ENCODE peak calls at places on chromosome 19, in nine cellular contexts. One of them, this sample, is unnamed.

GRCh38 chr19:18637644-18638630 is 1.1 kb downstream of the KLHL26 start:
- DNase-seq in NT2/D1: no peak
- DNase-seq in activated CD8-positive, alpha-beta memory T cell treated with anti-CD3 and anti-CD28 coated beads for 4 hours: no peak
- DNase-seq in progenitor cell of endocrine pancreas: no peak
- DNase-seq in AG04449: no peak
- DNase-seq in MV-4-11: no peak
- DNase-seq in WTC11: no peak
- DNase-seq in stimulated activated effector memory CD8-positive, alpha-beta T cell treated with anti-CD3 and anti-CD28 coated beads, Interleukin-12 subunit alpha, Interleukin-12 subunit beta, amount 100 ng/mL, for 72 hours: no peak
- DNase-seq in activated naive CD4-positive, alpha-beta T cell treated with anti-CD3 and anti-CD28 coated beads for 36 hours: peak; percentile 22
- DNase-seq in this sample: no peak

GRCh38 chr19:14122924-14123323 is 5.4 kb upstream of the PRKACA start:
- DNase-seq in AG04449: no peak
- DNase-seq in WTC11: no peak
- DNase-seq in activated CD8-positive, alpha-beta memory T cell treated with anti-CD3 and anti-CD28 coated beads for 4 hours: no peak
- DNase-seq in activated naive CD4-positive, alpha-beta T cell treated with anti-CD3 and anti-CD28 coated beads for 36 hours: no peak
- DNase-seq in stimulated activated effector memory CD8-positive, alpha-beta T cell treated with anti-CD3 and anti-CD28 coated beads, Interleukin-12 subunit alpha, Interleukin-12 subunit beta, amount 100 ng/mL, for 72 hours: no peak
- DNase-seq in MV-4-11: no peak
- DNase-seq in progenitor cell of endocrine pancreas: no peak
- DNase-seq in NT2/D1: no peak
- DNase-seq in this sample: no peak

GRCh38 chr19:29658221-29658991 is 6.9 kb upstream of the PLEKHF1 start:
- DNase-seq in activated CD8-positive, alpha-beta memory T cell treated with anti-CD3 and anti-CD28 coated beads for 4 hours: no peak
- DNase-seq in progenitor cell of endocrine pancreas: no peak
- DNase-seq in NT2/D1: no peak
- DNase-seq in MV-4-11: no peak
- DNase-seq in AG04449: no peak
- DNase-seq in WTC11: no peak
- DNase-seq in stimulated activated effector memory CD8-positive, alpha-beta T cell treated with anti-CD3 and anti-CD28 coated beads, Interleukin-12 subunit alpha, Interleukin-12 subunit beta, amount 100 ng/mL, for 72 hours: no peak
- DNase-seq in activated naive CD4-positive, alpha-beta T cell treated with anti-CD3 and anti-CD28 coated beads for 36 hours: no peak
- DNase-seq in this sample: no peak

GRCh38 chr19:16025108-16026101 is 50.9 kb upstream of the TPM4 start:
- DNase-seq in AG04449: peak; percentile 14
- DNase-seq in progenitor cell of endocrine pancreas: no peak
- DNase-seq in stimulated activated effector memory CD8-positive, alpha-beta T cell treated with anti-CD3 and anti-CD28 coated beads, Interleukin-12 subunit alpha, Interleukin-12 subunit beta, amount 100 ng/mL, for 72 hours: no peak
- DNase-seq in MV-4-11: peak; percentile 63
- DNase-seq in WTC11: peak; percentile 67
- DNase-seq in activated naive CD4-positive, alpha-beta T cell treated with anti-CD3 and anti-CD28 coated beads for 36 hours: no peak
- DNase-seq in activated CD8-positive, alpha-beta memory T cell treated with anti-CD3 and anti-CD28 coated beads for 4 hours: no peak
- DNase-seq in NT2/D1: peak; percentile 47
- DNase-seq in this sample: peak; percentile 32

GRCh38 chr19:860481-861098 is 1.1 kb downstream of the CFD start:
- DNase-seq in stimulated activated effector memory CD8-positive, alpha-beta T cell treated with anti-CD3 and anti-CD28 coated beads, Interleukin-12 subunit alpha, Interleukin-12 subunit beta, amount 100 ng/mL, for 72 hours: peak; percentile 35
- DNase-seq in activated CD8-positive, alpha-beta memory T cell treated with anti-CD3 and anti-CD28 coated beads for 4 hours: peak; percentile 25
- DNase-seq in activated naive CD4-positive, alpha-beta T cell treated with anti-CD3 and anti-CD28 coated beads for 36 hours: peak; percentile 45
- DNase-seq in progenitor cell of endocrine pancreas: peak; percentile 52
- DNase-seq in NT2/D1: no peak
- DNase-seq in WTC11: peak; percentile 60
- DNase-seq in AG04449: no peak
- DNase-seq in MV-4-11: peak; percentile 83
- DNase-seq in this sample: no peak

GRCh38 chr19:34904521-34904845 is 22.2 kb upstream of the ZNF30 start:
- DNase-seq in stimulated activated effector memory CD8-positive, alpha-beta T cell treated with anti-CD3 and anti-CD28 coated beads, Interleukin-12 subunit alpha, Interleukin-12 subunit beta, amount 100 ng/mL, for 72 hours: no peak
- DNase-seq in activated CD8-positive, alpha-beta memory T cell treated with anti-CD3 and anti-CD28 coated beads for 4 hours: no peak
- DNase-seq in MV-4-11: no peak
- DNase-seq in NT2/D1: no peak
- DNase-seq in progenitor cell of endocrine pancreas: no peak
- DNase-seq in AG04449: no peak
- DNase-seq in WTC11: no peak
- DNase-seq in activated naive CD4-positive, alpha-beta T cell treated with anti-CD3 and anti-CD28 coated beads for 36 hours: no peak
- DNase-seq in this sample: no peak

GRCh38 chr19:5480427-5480836 is 25.2 kb downstream of the ZNRF4 start:
- DNase-seq in activated CD8-positive, alpha-beta memory T cell treated with anti-CD3 and anti-CD28 coated beads for 4 hours: no peak
- DNase-seq in progenitor cell of endocrine pancreas: no peak
- DNase-seq in activated naive CD4-positive, alpha-beta T cell treated with anti-CD3 and anti-CD28 coated beads for 36 hours: peak; percentile 55
- DNase-seq in stimulated activated effector memory CD8-positive, alpha-beta T cell treated with anti-CD3 and anti-CD28 coated beads, Interleukin-12 subunit alpha, Interleukin-12 subunit beta, amount 100 ng/mL, for 72 hours: peak; percentile 11
- DNase-seq in NT2/D1: peak; percentile 35
- DNase-seq in MV-4-11: no peak
- DNase-seq in AG04449: no peak
- DNase-seq in WTC11: peak; percentile 68
- DNase-seq in this sample: no peak

GRCh38 chr19:5547881-5548280 is 19.9 kb downstream of the TINCR start:
- DNase-seq in NT2/D1: peak; percentile 58
- DNase-seq in activated naive CD4-positive, alpha-beta T cell treated with anti-CD3 and anti-CD28 coated beads for 36 hours: peak; percentile 48
- DNase-seq in stimulated activated effector memory CD8-positive, alpha-beta T cell treated with anti-CD3 and anti-CD28 coated beads, Interleukin-12 subunit alpha, Interleukin-12 subunit beta, amount 100 ng/mL, for 72 hours: no peak
- DNase-seq in progenitor cell of endocrine pancreas: no peak
- DNase-seq in WTC11: peak; percentile 69
- DNase-seq in activated CD8-positive, alpha-beta memory T cell treated with anti-CD3 and anti-CD28 coated beads for 4 hours: no peak
- DNase-seq in MV-4-11: peak; percentile 55
- DNase-seq in AG04449: peak; percentile 5
- DNase-seq in this sample: no peak

GRCh38 chr19:12721656-12722565 is 1.8 kb downstream of the TNPO2 start:
- DNase-seq in AG04449: peak; percentile 26
- DNase-seq in activated naive CD4-positive, alpha-beta T cell treated with anti-CD3 and anti-CD28 coated beads for 36 hours: peak; percentile 47
- DNase-seq in NT2/D1: no peak
- DNase-seq in WTC11: peak; percentile 79
- DNase-seq in progenitor cell of endocrine pancreas: peak; percentile 65
- DNase-seq in activated CD8-positive, alpha-beta memory T cell treated with anti-CD3 and anti-CD28 coated beads for 4 hours: peak; percentile 28
- DNase-seq in MV-4-11: no peak
- DNase-seq in stimulated activated effector memory CD8-positive, alpha-beta T cell treated with anti-CD3 and anti-CD28 coated beads, Interleukin-12 subunit alpha, Interleukin-12 subunit beta, amount 100 ng/mL, for 72 hours: no peak
- DNase-seq in this sample: no peak

GRCh38 chr19:18051887-18052286 is 34.8 kb downstream of the IL12RB1 start:
- DNase-seq in activated naive CD4-positive, alpha-beta T cell treated with anti-CD3 and anti-CD28 coated beads for 36 hours: no peak
- DNase-seq in progenitor cell of endocrine pancreas: no peak
- DNase-seq in MV-4-11: no peak
- DNase-seq in NT2/D1: no peak
- DNase-seq in WTC11: no peak
- DNase-seq in stimulated activated effector memory CD8-positive, alpha-beta T cell treated with anti-CD3 and anti-CD28 coated beads, Interleukin-12 subunit alpha, Interleukin-12 subunit beta, amount 100 ng/mL, for 72 hours: no peak
- DNase-seq in AG04449: no peak
- DNase-seq in activated CD8-positive, alpha-beta memory T cell treated with anti-CD3 and anti-CD28 coated beads for 4 hours: no peak
- DNase-seq in this sample: no peak

GRCh38 chr19:40274585-40275544 is 10.3 kb downstream of the AKT2 start:
- DNase-seq in MV-4-11: no peak
- DNase-seq in activated naive CD4-positive, alpha-beta T cell treated with anti-CD3 and anti-CD28 coated beads for 36 hours: peak; percentile 71
- DNase-seq in WTC11: no peak
- DNase-seq in stimulated activated effector memory CD8-positive, alpha-beta T cell treated with anti-CD3 and anti-CD28 coated beads, Interleukin-12 subunit alpha, Interleukin-12 subunit beta, amount 100 ng/mL, for 72 hours: no peak
- DNase-seq in AG04449: no peak
- DNase-seq in NT2/D1: no peak
- DNase-seq in activated CD8-positive, alpha-beta memory T cell treated with anti-CD3 and anti-CD28 coated beads for 4 hours: no peak
- DNase-seq in progenitor cell of endocrine pancreas: no peak
- DNase-seq in this sample: no peak

GRCh38 chr19:17448190-17448967 is at the start of gene TMEM221:
- DNase-seq in AG04449: no peak
- DNase-seq in MV-4-11: peak; percentile 69
- DNase-seq in activated CD8-positive, alpha-beta memory T cell treated with anti-CD3 and anti-CD28 coated beads for 4 hours: no peak
- DNase-seq in progenitor cell of endocrine pancreas: peak; percentile 71
- DNase-seq in stimulated activated effector memory CD8-positive, alpha-beta T cell treated with anti-CD3 and anti-CD28 coated beads, Interleukin-12 subunit alpha, Interleukin-12 subunit beta, amount 100 ng/mL, for 72 hours: peak; percentile 55
- DNase-seq in NT2/D1: no peak
- DNase-seq in activated naive CD4-positive, alpha-beta T cell treated with anti-CD3 and anti-CD28 coated beads for 36 hours: peak; percentile 80
- DNase-seq in WTC11: peak; percentile 78
- DNase-seq in this sample: no peak

GRCh38 chr19:42115219-42115618 is 17.0 kb downstream of the POU2F2 start:
- DNase-seq in AG04449: no peak
- DNase-seq in WTC11: no peak
- DNase-seq in progenitor cell of endocrine pancreas: no peak
- DNase-seq in stimulated activated effector memory CD8-positive, alpha-beta T cell treated with anti-CD3 and anti-CD28 coated beads, Interleukin-12 subunit alpha, Interleukin-12 subunit beta, amount 100 ng/mL, for 72 hours: no peak
- DNase-seq in MV-4-11: no peak
- DNase-seq in activated naive CD4-positive, alpha-beta T cell treated with anti-CD3 and anti-CD28 coated beads for 36 hours: no peak
- DNase-seq in activated CD8-positive, alpha-beta memory T cell treated with anti-CD3 and anti-CD28 coated beads for 4 hours: no peak
- DNase-seq in NT2/D1: no peak
- DNase-seq in this sample: no peak

GRCh38 chr19:12946092-12946845 is 607 bp downstream of the RAD23A start:
- DNase-seq in AG04449: no peak
- DNase-seq in WTC11: peak; percentile 89
- DNase-seq in MV-4-11: peak; percentile 45
- DNase-seq in activated CD8-positive, alpha-beta memory T cell treated with anti-CD3 and anti-CD28 coated beads for 4 hours: no peak
- DNase-seq in activated naive CD4-positive, alpha-beta T cell treated with anti-CD3 and anti-CD28 coated beads for 36 hours: peak; percentile 59
- DNase-seq in NT2/D1: peak; percentile 77
- DNase-seq in stimulated activated effector memory CD8-positive, alpha-beta T cell treated with anti-CD3 and anti-CD28 coated beads, Interleukin-12 subunit alpha, Interleukin-12 subunit beta, amount 100 ng/mL, for 72 hours: no peak
- DNase-seq in progenitor cell of endocrine pancreas: peak; percentile 58
- DNase-seq in this sample: no peak

GRCh38 chr19:20078696-20079095 is 896 bp downstream of the ZNF90 start:
- DNase-seq in MV-4-11: no peak
- DNase-seq in activated CD8-positive, alpha-beta memory T cell treated with anti-CD3 and anti-CD28 coated beads for 4 hours: no peak
- DNase-seq in NT2/D1: no peak
- DNase-seq in WTC11: peak; percentile 42
- DNase-seq in activated naive CD4-positive, alpha-beta T cell treated with anti-CD3 and anti-CD28 coated beads for 36 hours: peak; percentile 52
- DNase-seq in AG04449: no peak
- DNase-seq in stimulated activated effector memory CD8-positive, alpha-beta T cell treated with anti-CD3 and anti-CD28 coated beads, Interleukin-12 subunit alpha, Interleukin-12 subunit beta, amount 100 ng/mL, for 72 hours: no peak
- DNase-seq in progenitor cell of endocrine pancreas: no peak
- DNase-seq in this sample: peak; percentile 3

GRCh38 chr19:7497292-7497691 is 8.5 kb upstream of the PEX11G start:
- DNase-seq in NT2/D1: no peak
- DNase-seq in WTC11: peak; percentile 53
- DNase-seq in progenitor cell of endocrine pancreas: no peak
- DNase-seq in stimulated activated effector memory CD8-positive, alpha-beta T cell treated with anti-CD3 and anti-CD28 coated beads, Interleukin-12 subunit alpha, Interleukin-12 subunit beta, amount 100 ng/mL, for 72 hours: no peak
- DNase-seq in activated CD8-positive, alpha-beta memory T cell treated with anti-CD3 and anti-CD28 coated beads for 4 hours: no peak
- DNase-seq in MV-4-11: peak; percentile 47
- DNase-seq in AG04449: no peak
- DNase-seq in activated naive CD4-positive, alpha-beta T cell treated with anti-CD3 and anti-CD28 coated beads for 36 hours: no peak
- DNase-seq in this sample: no peak

GRCh38 chr19:33090179-33090578 is 9.2 kb downstream of the GPATCH1 start:
- DNase-seq in NT2/D1: no peak
- DNase-seq in progenitor cell of endocrine pancreas: no peak
- DNase-seq in AG04449: no peak
- DNase-seq in MV-4-11: no peak
- DNase-seq in stimulated activated effector memory CD8-positive, alpha-beta T cell treated with anti-CD3 and anti-CD28 coated beads, Interleukin-12 subunit alpha, Interleukin-12 subunit beta, amount 100 ng/mL, for 72 hours: no peak
- DNase-seq in activated naive CD4-positive, alpha-beta T cell treated with anti-CD3 and anti-CD28 coated beads for 36 hours: no peak
- DNase-seq in WTC11: no peak
- DNase-seq in activated CD8-positive, alpha-beta memory T cell treated with anti-CD3 and anti-CD28 coated beads for 4 hours: no peak
- DNase-seq in this sample: no peak

GRCh38 chr19:29485293-29485692 is 40.5 kb upstream of the VSTM2B start:
- DNase-seq in activated CD8-positive, alpha-beta memory T cell treated with anti-CD3 and anti-CD28 coated beads for 4 hours: no peak
- DNase-seq in stimulated activated effector memory CD8-positive, alpha-beta T cell treated with anti-CD3 and anti-CD28 coated beads, Interleukin-12 subunit alpha, Interleukin-12 subunit beta, amount 100 ng/mL, for 72 hours: no peak
- DNase-seq in AG04449: no peak
- DNase-seq in activated naive CD4-positive, alpha-beta T cell treated with anti-CD3 and anti-CD28 coated beads for 36 hours: no peak
- DNase-seq in NT2/D1: no peak
- DNase-seq in WTC11: no peak
- DNase-seq in MV-4-11: no peak
- DNase-seq in progenitor cell of endocrine pancreas: no peak
- DNase-seq in this sample: no peak

GRCh38 chr19:43425567-43426392 is 11.1 kb downstream of the TEX101 start:
- DNase-seq in stimulated activated effector memory CD8-positive, alpha-beta T cell treated with anti-CD3 and anti-CD28 coated beads, Interleukin-12 subunit alpha, Interleukin-12 subunit beta, amount 100 ng/mL, for 72 hours: no peak
- DNase-seq in WTC11: no peak
- DNase-seq in activated naive CD4-positive, alpha-beta T cell treated with anti-CD3 and anti-CD28 coated beads for 36 hours: no peak
- DNase-seq in AG04449: no peak
- DNase-seq in NT2/D1: no peak
- DNase-seq in activated CD8-positive, alpha-beta memory T cell treated with anti-CD3 and anti-CD28 coated beads for 4 hours: no peak
- DNase-seq in MV-4-11: peak; percentile 50
- DNase-seq in progenitor cell of endocrine pancreas: no peak
- DNase-seq in this sample: no peak

GRCh38 chr19:38527466-38528136 is 90.2 kb downstream of the MAP4K1 start:
- DNase-seq in AG04449: no peak
- DNase-seq in NT2/D1: no peak
- DNase-seq in progenitor cell of endocrine pancreas: no peak
- DNase-seq in WTC11: peak; percentile 86
- DNase-seq in stimulated activated effector memory CD8-positive, alpha-beta T cell treated with anti-CD3 and anti-CD28 coated beads, Interleukin-12 subunit alpha, Interleukin-12 subunit beta, amount 100 ng/mL, for 72 hours: no peak
- DNase-seq in activated CD8-positive, alpha-beta memory T cell treated with anti-CD3 and anti-CD28 coated beads for 4 hours: no peak
- DNase-seq in activated naive CD4-positive, alpha-beta T cell treated with anti-CD3 and anti-CD28 coated beads for 36 hours: no peak
- DNase-seq in MV-4-11: no peak
- DNase-seq in this sample: no peak

GRCh38 chr19:52237771-52238400 is 31.5 kb upstream of the ZNF766 start:
- DNase-seq in activated naive CD4-positive, alpha-beta T cell treated with anti-CD3 and anti-CD28 coated beads for 36 hours: peak; percentile 75
- DNase-seq in activated CD8-positive, alpha-beta memory T cell treated with anti-CD3 and anti-CD28 coated beads for 4 hours: peak; percentile 22
- DNase-seq in stimulated activated effector memory CD8-positive, alpha-beta T cell treated with anti-CD3 and anti-CD28 coated beads, Interleukin-12 subunit alpha, Interleukin-12 subunit beta, amount 100 ng/mL, for 72 hours: peak; percentile 37
- DNase-seq in MV-4-11: peak; percentile 58
- DNase-seq in NT2/D1: peak; percentile 36
- DNase-seq in AG04449: peak; percentile 23
- DNase-seq in progenitor cell of endocrine pancreas: peak; percentile 34
- DNase-seq in WTC11: peak; percentile 59
- DNase-seq in this sample: no peak

GRCh38 chr19:52020506-52020905 is 7.7 kb downstream of the ZNF614 start:
- DNase-seq in progenitor cell of endocrine pancreas: no peak
- DNase-seq in AG04449: no peak
- DNase-seq in NT2/D1: no peak
- DNase-seq in WTC11: no peak
- DNase-seq in activated CD8-positive, alpha-beta memory T cell treated with anti-CD3 and anti-CD28 coated beads for 4 hours: no peak
- DNase-seq in activated naive CD4-positive, alpha-beta T cell treated with anti-CD3 and anti-CD28 coated beads for 36 hours: no peak
- DNase-seq in stimulated activated effector memory CD8-positive, alpha-beta T cell treated with anti-CD3 and anti-CD28 coated beads, Interleukin-12 subunit alpha, Interleukin-12 subunit beta, amount 100 ng/mL, for 72 hours: no peak
- DNase-seq in MV-4-11: no peak
- DNase-seq in this sample: no peak

GRCh38 chr19:55488986-55489710 is 912 bp downstream of the SSC5D start:
- DNase-seq in MV-4-11: no peak
- DNase-seq in activated CD8-positive, alpha-beta memory T cell treated with anti-CD3 and anti-CD28 coated beads for 4 hours: no peak
- DNase-seq in AG04449: no peak
- DNase-seq in progenitor cell of endocrine pancreas: no peak
- DNase-seq in WTC11: no peak
- DNase-seq in activated naive CD4-positive, alpha-beta T cell treated with anti-CD3 and anti-CD28 coated beads for 36 hours: no peak
- DNase-seq in NT2/D1: no peak
- DNase-seq in stimulated activated effector memory CD8-positive, alpha-beta T cell treated with anti-CD3 and anti-CD28 coated beads, Interleukin-12 subunit alpha, Interleukin-12 subunit beta, amount 100 ng/mL, for 72 hours: no peak
- DNase-seq in this sample: no peak

GRCh38 chr19:13022859-13023636 is 27.8 kb downstream of the NFIX start:
- DNase-seq in AG04449: peak; percentile 88
- DNase-seq in activated CD8-positive, alpha-beta memory T cell treated with anti-CD3 and anti-CD28 coated beads for 4 hours: no peak
- DNase-seq in MV-4-11: peak; percentile 34
- DNase-seq in stimulated activated effector memory CD8-positive, alpha-beta T cell treated with anti-CD3 and anti-CD28 coated beads, Interleukin-12 subunit alpha, Interleukin-12 subunit beta, amount 100 ng/mL, for 72 hours: no peak
- DNase-seq in WTC11: peak; percentile 61
- DNase-seq in NT2/D1: no peak
- DNase-seq in activated naive CD4-positive, alpha-beta T cell treated with anti-CD3 and anti-CD28 coated beads for 36 hours: peak; percentile 44
- DNase-seq in progenitor cell of endocrine pancreas: no peak
- DNase-seq in this sample: peak; percentile 94

GRCh38 chr19:15252398-15253018 is 20.3 kb upstream of the EPHX3 start:
- DNase-seq in progenitor cell of endocrine pancreas: no peak
- DNase-seq in NT2/D1: no peak
- DNase-seq in activated CD8-positive, alpha-beta memory T cell treated with anti-CD3 and anti-CD28 coated beads for 4 hours: no peak
- DNase-seq in activated naive CD4-positive, alpha-beta T cell treated with anti-CD3 and anti-CD28 coated beads for 36 hours: no peak
- DNase-seq in AG04449: no peak
- DNase-seq in MV-4-11: no peak
- DNase-seq in stimulated activated effector memory CD8-positive, alpha-beta T cell treated with anti-CD3 and anti-CD28 coated beads, Interleukin-12 subunit alpha, Interleukin-12 subunit beta, amount 100 ng/mL, for 72 hours: no peak
- DNase-seq in WTC11: peak; percentile 42
- DNase-seq in this sample: peak; percentile 49

GRCh38 chr19:49151339-49152217 is 3.6 kb downstream of the HRC start:
- DNase-seq in WTC11: peak; percentile 99
- DNase-seq in AG04449: no peak
- DNase-seq in stimulated activated effector memory CD8-positive, alpha-beta T cell treated with anti-CD3 and anti-CD28 coated beads, Interleukin-12 subunit alpha, Interleukin-12 subunit beta, amount 100 ng/mL, for 72 hours: no peak
- DNase-seq in progenitor cell of endocrine pancreas: peak; percentile 62
- DNase-seq in activated CD8-positive, alpha-beta memory T cell treated with anti-CD3 and anti-CD28 coated beads for 4 hours: no peak
- DNase-seq in activated naive CD4-positive, alpha-beta T cell treated with anti-CD3 and anti-CD28 coated beads for 36 hours: peak; percentile 52
- DNase-seq in MV-4-11: peak; percentile 75
- DNase-seq in NT2/D1: no peak
- DNase-seq in this sample: no peak

GRCh38 chr19:51799998-51800848 is 5.3 kb downstream of the FPR3 start:
- DNase-seq in MV-4-11: no peak
- DNase-seq in NT2/D1: no peak
- DNase-seq in AG04449: no peak
- DNase-seq in activated CD8-positive, alpha-beta memory T cell treated with anti-CD3 and anti-CD28 coated beads for 4 hours: no peak
- DNase-seq in activated naive CD4-positive, alpha-beta T cell treated with anti-CD3 and anti-CD28 coated beads for 36 hours: no peak
- DNase-seq in stimulated activated effector memory CD8-positive, alpha-beta T cell treated with anti-CD3 and anti-CD28 coated beads, Interleukin-12 subunit alpha, Interleukin-12 subunit beta, amount 100 ng/mL, for 72 hours: no peak
- DNase-seq in WTC11: no peak
- DNase-seq in progenitor cell of endocrine pancreas: no peak
- DNase-seq in this sample: no peak

This sample was measured in GM04503.